ENCODE peak calls at places on chromosome 12, in five cellular contexts. One of them, this sample, is unnamed. For H3K27me3 and H3K9me3, the result is how much of the 10 kb centered on the place peaks cover.

GRCh38 chr12:111368291-111368683 is 608 bp downstream of the PHETA1 start:
- DNase-seq in tibial nerve: no peak
- DNase-seq in endodermal cell: peak
- DNase-seq in left ventricle myocardium inferior: peak
- DNase-seq in CD8-positive, alpha-beta T cell: no peak
- DNase-seq in this sample: no peak

GRCh38 chr12:49974231-49974675 is 1.5 kb downstream of the AQP6 start:
- DNase-seq in endodermal cell: peak
- DNase-seq in tibial nerve: peak
- DNase-seq in left ventricle myocardium inferior: peak
- DNase-seq in CD8-positive, alpha-beta T cell: no peak
- DNase-seq in this sample: peak

GRCh38 chr12:32776258-32776657 is 20.6 kb upstream of the YARS2 start:
- DNase-seq in CD8-positive, alpha-beta T cell: no peak
- DNase-seq in endodermal cell: no peak
- DNase-seq in tibial nerve: no peak
- DNase-seq in left ventricle myocardium inferior: no peak
- DNase-seq in this sample: no peak

GRCh38 chr12:54527631-54527929 is 21.8 kb upstream of the PDE1B start:
- DNase-seq in left ventricle myocardium inferior: no peak
- DNase-seq in tibial nerve: no peak
- DNase-seq in endodermal cell: peak
- DNase-seq in CD8-positive, alpha-beta T cell: no peak
- DNase-seq in this sample: no peak

GRCh38 chr12:45130881-45131281 is 80.0 kb upstream of the DBX2 start:
- DNase-seq in CD8-positive, alpha-beta T cell: peak
- DNase-seq in tibial nerve: peak
- DNase-seq in endodermal cell: peak
- DNase-seq in left ventricle myocardium inferior: no peak
- DNase-seq in this sample: peak

GRCh38 chr12:32252199-32253073 is 145.8 kb downstream of the BICD1 start:
- DNase-seq in tibial nerve: no peak
- DNase-seq in CD8-positive, alpha-beta T cell: no peak
- DNase-seq in left ventricle myocardium inferior: no peak
- DNase-seq in endodermal cell: no peak
- DNase-seq in this sample: peak

GRCh38 chr12:71662861-71663560 is 637 bp downstream of the ZFC3H1 start:
- DNase-seq in tibial nerve: peak
- DNase-seq in left ventricle myocardium inferior: peak
- DNase-seq in endodermal cell: peak
- DNase-seq in CD8-positive, alpha-beta T cell: peak
- DNase-seq in this sample: peak

GRCh38 chr12:63897931-63898330 is 53.4 kb downstream of the SRGAP1 start:
- DNase-seq in CD8-positive, alpha-beta T cell: no peak
- DNase-seq in tibial nerve: no peak
- DNase-seq in left ventricle myocardium inferior: no peak
- DNase-seq in endodermal cell: no peak
- DNase-seq in this sample: no peak

GRCh38 chr12:118052324-118053070 is 8.5 kb downstream of the WSB2 start:
- DNase-seq in endodermal cell: peak
- DNase-seq in left ventricle myocardium inferior: peak
- DNase-seq in CD8-positive, alpha-beta T cell: no peak
- DNase-seq in tibial nerve: peak
- DNase-seq in this sample: no peak

GRCh38 chr12:99110866-99111265 is 465.8 kb downstream of the APAF1 start:
- DNase-seq in CD8-positive, alpha-beta T cell: no peak
- DNase-seq in left ventricle myocardium inferior: no peak
- DNase-seq in tibial nerve: no peak
- DNase-seq in endodermal cell: no peak
- DNase-seq in this sample: no peak

GRCh38 chr12:29350080-29350479 is 30.9 kb downstream of the ERGIC2 start:
- DNase-seq in CD8-positive, alpha-beta T cell: no peak
- DNase-seq in endodermal cell: no peak
- DNase-seq in left ventricle myocardium inferior: no peak
- DNase-seq in tibial nerve: no peak
- DNase-seq in this sample: no peak

GRCh38 chr12:94676011-94676709 is 25.8 kb upstream of the TMCC3 start:
- DNase-seq in CD8-positive, alpha-beta T cell: peak
- DNase-seq in tibial nerve: peak
- DNase-seq in endodermal cell: peak
- DNase-seq in left ventricle myocardium inferior: peak
- DNase-seq in this sample: no peak

GRCh38 chr12:68290126-68290525 is 36.7 kb upstream of the IL22 start:
- DNase-seq in left ventricle myocardium inferior: no peak
- DNase-seq in endodermal cell: no peak
- DNase-seq in tibial nerve: no peak
- DNase-seq in CD8-positive, alpha-beta T cell: no peak
- DNase-seq in this sample: no peak

GRCh38 chr12:4027412-4027811 is 154.2 kb upstream of the PARP11 start:
- DNase-seq in tibial nerve: no peak
- DNase-seq in left ventricle myocardium inferior: no peak
- DNase-seq in endodermal cell: no peak
- DNase-seq in CD8-positive, alpha-beta T cell: peak
- DNase-seq in this sample: no peak

GRCh38 chr12:130870442-130871285 is 1.2 kb upstream of the RAN start:
- DNase-seq in tibial nerve: peak
- DNase-seq in CD8-positive, alpha-beta T cell: peak
- DNase-seq in left ventricle myocardium inferior: peak
- DNase-seq in endodermal cell: peak
- DNase-seq in this sample: peak

GRCh38 chr12:94304566-94305061 is 155.1 kb downstream of the CEP83 start:
- DNase-seq in tibial nerve: no peak
- DNase-seq in endodermal cell: peak
- DNase-seq in CD8-positive, alpha-beta T cell: no peak
- DNase-seq in left ventricle myocardium inferior: no peak
- DNase-seq in this sample: no peak

GRCh38 chr12:32534698-32535097 is 135.3 kb downstream of the FGD4 start:
- DNase-seq in tibial nerve: no peak
- DNase-seq in endodermal cell: no peak
- DNase-seq in CD8-positive, alpha-beta T cell: no peak
- DNase-seq in left ventricle myocardium inferior: no peak
- DNase-seq in this sample: no peak

GRCh38 chr12:87779016-87779415 is 250.2 kb downstream of the C12orf50 start:
- DNase-seq in tibial nerve: no peak
- DNase-seq in endodermal cell: peak
- DNase-seq in left ventricle myocardium inferior: no peak
- DNase-seq in CD8-positive, alpha-beta T cell: no peak
- DNase-seq in this sample: no peak

GRCh38 chr12:127928615-127929014 is 338.4 kb upstream of the TMEM132C start:
- DNase-seq in endodermal cell: no peak
- DNase-seq in left ventricle myocardium inferior: no peak
- DNase-seq in CD8-positive, alpha-beta T cell: no peak
- DNase-seq in tibial nerve: no peak
- DNase-seq in this sample: no peak

GRCh38 chr12:87943666-87944065 is 85.5 kb downstream of the C12orf50 start:
- DNase-seq in endodermal cell: no peak
- DNase-seq in tibial nerve: no peak
- DNase-seq in CD8-positive, alpha-beta T cell: no peak
- DNase-seq in left ventricle myocardium inferior: no peak
- DNase-seq in this sample: no peak

GRCh38 chr12:88248606-88249005 is 106.5 kb downstream of the TMTC3 start:
- DNase-seq in endodermal cell: no peak
- DNase-seq in left ventricle myocardium inferior: no peak
- DNase-seq in tibial nerve: no peak
- DNase-seq in CD8-positive, alpha-beta T cell: no peak
- DNase-seq in this sample: no peak

GRCh38 chr12:6226701-6227096 is 26.5 kb downstream of the CD9 start:
- DNase-seq in tibial nerve: no peak
- DNase-seq in left ventricle myocardium inferior: peak
- DNase-seq in CD8-positive, alpha-beta T cell: no peak
- DNase-seq in endodermal cell: no peak
- DNase-seq in this sample: no peak

GRCh38 chr12:83796527-83796926 is 1109.8 kb downstream of the TMTC2 start:
- DNase-seq in CD8-positive, alpha-beta T cell: no peak
- DNase-seq in endodermal cell: no peak
- DNase-seq in left ventricle myocardium inferior: no peak
- DNase-seq in tibial nerve: no peak
- DNase-seq in this sample: no peak

GRCh38 chr12:13000935-13001724 is 1.1 kb upstream of the HEBP1 start:
- DNase-seq in CD8-positive, alpha-beta T cell: peak
- DNase-seq in left ventricle myocardium inferior: peak
- DNase-seq in tibial nerve: no peak
- DNase-seq in endodermal cell: peak
- DNase-seq in this sample: peak

GRCh38 chr12:89354630-89354931 is 2.3 kb upstream of the DUSP6 start:
- DNase-seq in left ventricle myocardium inferior: no peak
- DNase-seq in tibial nerve: no peak
- DNase-seq in CD8-positive, alpha-beta T cell: no peak
- DNase-seq in endodermal cell: no peak
- DNase-seq in this sample: no peak

GRCh38 chr12:89353823-89354629 is 1.7 kb upstream of the DUSP6 start:
- DNase-seq in left ventricle myocardium inferior: peak
- DNase-seq in tibial nerve: peak
- DNase-seq in CD8-positive, alpha-beta T cell: peak
- DNase-seq in endodermal cell: peak
- DNase-seq in this sample: peak

GRCh38 chr12:89355243-89356068 is 3.2 kb upstream of the DUSP6 start:
- DNase-seq in endodermal cell: no peak
- DNase-seq in CD8-positive, alpha-beta T cell: no peak
- DNase-seq in tibial nerve: no peak
- DNase-seq in left ventricle myocardium inferior: no peak
- DNase-seq in this sample: no peak

GRCh38 chr12:89357297-89357730 is 5.0 kb upstream of the DUSP6 start:
- DNase-seq in tibial nerve: no peak
- DNase-seq in left ventricle myocardium inferior: no peak
- DNase-seq in endodermal cell: peak
- DNase-seq in CD8-positive, alpha-beta T cell: no peak
- DNase-seq in this sample: no peak

DNA sequence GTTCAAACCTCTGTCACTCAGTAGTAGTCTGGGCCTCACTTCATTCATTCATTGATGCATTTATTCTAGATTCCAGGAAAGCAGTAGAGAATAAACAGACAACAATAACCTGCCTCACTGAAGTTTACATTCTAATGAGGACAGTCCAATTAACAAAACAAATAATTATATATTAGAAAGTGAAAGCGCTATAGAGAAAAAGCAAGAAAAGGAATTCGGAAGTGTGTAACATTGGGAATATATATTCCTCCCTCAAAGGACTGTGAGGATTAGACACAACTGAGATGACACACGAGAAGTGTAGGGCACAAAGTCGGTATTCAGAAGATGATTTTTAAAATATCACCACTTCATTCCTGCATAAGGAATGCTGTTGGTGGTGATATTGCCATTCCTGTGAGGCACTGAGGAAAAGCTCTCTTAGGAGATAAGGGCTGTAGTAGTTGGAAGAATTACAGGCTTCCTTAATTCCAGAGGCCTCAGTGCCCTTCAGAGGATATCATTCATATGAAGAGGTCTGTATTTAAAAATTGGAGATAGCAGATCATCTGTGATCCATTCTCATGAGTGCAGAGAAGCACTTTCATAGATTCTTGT is 3.9 kb upstream of the DUSP6 start:
- DNase-seq in tibial nerve: no peak
- DNase-seq in endodermal cell: no peak
- DNase-seq in CD8-positive, alpha-beta T cell: no peak
- DNase-seq in left ventricle myocardium inferior: no peak
- DNase-seq in this sample: no peak
- H3K4me3 ChIP-seq in tibial nerve: no peak
- H3K4me3 ChIP-seq in endodermal cell: peak
- H3K4me3 ChIP-seq in CD8-positive, alpha-beta T cell: no peak
- H3K4me3 ChIP-seq in left ventricle myocardium inferior: no peak
- H3K4me3 ChIP-seq in this sample: no peak

DNA sequence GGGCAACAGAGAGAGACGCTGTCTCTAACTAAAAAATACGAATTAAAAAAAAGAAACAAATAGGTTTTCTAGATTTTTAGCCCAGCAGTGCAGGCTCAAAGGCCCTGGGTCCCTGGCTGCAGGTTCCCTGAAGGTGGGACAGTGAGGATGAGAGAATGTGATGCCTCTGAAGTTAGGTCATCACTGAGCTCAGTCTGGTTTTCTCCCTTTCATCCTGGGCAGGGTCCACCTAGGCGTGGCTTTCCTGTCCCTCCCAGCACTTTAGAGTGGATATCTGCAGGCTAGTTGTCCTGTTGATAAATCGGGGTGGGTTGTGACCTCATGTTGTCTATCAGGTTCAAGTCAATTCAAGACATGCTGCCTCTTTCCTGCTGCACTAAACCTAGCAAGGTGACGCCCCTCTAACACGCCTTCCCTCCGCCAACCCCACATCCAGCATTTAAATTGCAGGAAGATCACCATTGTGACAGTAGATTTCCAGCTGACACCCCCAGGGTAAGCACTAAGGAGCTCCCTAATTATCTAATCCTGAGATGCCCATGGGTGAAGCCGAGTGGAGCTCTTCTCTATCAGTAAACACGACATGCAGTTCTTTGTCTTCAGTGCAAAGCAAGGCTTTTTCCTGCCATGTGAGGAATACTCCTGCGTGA is 61.0 kb downstream of the MAP1LC3B2 start:
- DNase-seq in CD8-positive, alpha-beta T cell: no peak
- DNase-seq in endodermal cell: no peak
- DNase-seq in tibial nerve: no peak
- DNase-seq in left ventricle myocardium inferior: no peak
- DNase-seq in this sample: no peak
- H3K27me3 ChIP-seq in CD8-positive, alpha-beta T cell: under half
- H3K27me3 ChIP-seq in endodermal cell: under half
- H3K27me3 ChIP-seq in tibial nerve: under half
- H3K27me3 ChIP-seq in left ventricle myocardium inferior: under half
- H3K27me3 ChIP-seq in this sample: under half

GRCh38 chr12:48473061-48473460 is 702 bp downstream of the ANP32D start:
- DNase-seq in endodermal cell: no peak
- DNase-seq in left ventricle myocardium inferior: no peak
- DNase-seq in CD8-positive, alpha-beta T cell: no peak
- DNase-seq in tibial nerve: no peak
- DNase-seq in this sample: no peak
- H3K9me3 ChIP-seq in endodermal cell: under half
- H3K9me3 ChIP-seq in left ventricle myocardium inferior: under half
- H3K9me3 ChIP-seq in CD8-positive, alpha-beta T cell: under half
- H3K9me3 ChIP-seq in tibial nerve: under half
- H3K9me3 ChIP-seq in this sample: under half

GRCh38 chr12:123089125-123089524 is 61.8 kb downstream of the PITPNM2 start:
- DNase-seq in tibial nerve: no peak
- DNase-seq in CD8-positive, alpha-beta T cell: no peak
- DNase-seq in endodermal cell: no peak
- DNase-seq in left ventricle myocardium inferior: no peak
- DNase-seq in this sample: no peak

GRCh38 chr12:123092866-123093265 is 58.0 kb downstream of the PITPNM2 start:
- DNase-seq in endodermal cell: no peak
- DNase-seq in CD8-positive, alpha-beta T cell: no peak
- DNase-seq in left ventricle myocardium inferior: no peak
- DNase-seq in tibial nerve: no peak
- DNase-seq in this sample: no peak

GRCh38 chr12:123091756-123092155 is 59.1 kb downstream of the PITPNM2 start:
- DNase-seq in CD8-positive, alpha-beta T cell: no peak
- DNase-seq in tibial nerve: no peak
- DNase-seq in endodermal cell: no peak
- DNase-seq in left ventricle myocardium inferior: no peak
- DNase-seq in this sample: no peak

GRCh38 chr12:123089631-123090353 is 61.1 kb downstream of the PITPNM2 start:
- DNase-seq in CD8-positive, alpha-beta T cell: no peak
- DNase-seq in tibial nerve: no peak
- DNase-seq in left ventricle myocardium inferior: no peak
- DNase-seq in endodermal cell: no peak
- DNase-seq in this sample: no peak

DNA sequence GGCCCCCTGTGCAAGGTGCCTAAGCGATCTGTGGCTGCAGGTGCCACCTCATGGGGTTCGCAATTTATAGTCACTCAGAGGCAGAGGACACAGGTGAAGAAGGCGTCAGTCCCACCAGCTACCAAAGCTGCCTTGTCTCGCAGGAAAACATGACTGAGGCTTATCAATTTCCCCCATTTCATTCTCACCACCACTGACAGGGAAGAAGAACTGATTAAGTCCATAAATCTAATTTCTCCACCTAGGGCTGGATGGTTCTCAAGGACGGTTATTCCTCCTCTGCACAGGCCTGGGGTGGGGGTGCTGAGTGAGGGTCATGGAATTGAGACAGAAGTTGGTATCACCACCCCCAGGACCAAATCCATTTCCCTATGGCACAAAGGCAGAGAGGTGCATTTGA is 59.7 kb downstream of the PITPNM2 start:
- DNase-seq in tibial nerve: no peak
- DNase-seq in left ventricle myocardium inferior: no peak
- DNase-seq in CD8-positive, alpha-beta T cell: no peak
- DNase-seq in endodermal cell: no peak
- DNase-seq in this sample: no peak
- H3K4me3 ChIP-seq in tibial nerve: no peak
- H3K4me3 ChIP-seq in left ventricle myocardium inferior: no peak
- H3K4me3 ChIP-seq in CD8-positive, alpha-beta T cell: no peak
- H3K4me3 ChIP-seq in endodermal cell: no peak
- H3K4me3 ChIP-seq in this sample: no peak